ENCODE peak calls at places on chromosomes 11 and 22, in ten cellular contexts. One of them, this sample, is unnamed.

GRCh38 chr11:1222491-1223345 is at the start of gene MUC5B:
- DNase-seq in stimulated activated CD4-positive, alpha-beta T cell treated with anti-CD3 and anti-CD28 coated beads, Interleukin-2, amount 100 ng/mL, for 48 hours: no peak
- DNase-seq in activated naive CD4-positive, alpha-beta T cell treated with Interleukin-2 at 50 U/mL for 16 hours: no peak
- DNase-seq in A549: peak; percentile 83
- DNase-seq in AG09319: no peak
- DNase-seq in lung microvascular endothelial cell: peak; percentile 11
- DNase-seq in prostate gland: no peak
- DNase-seq in stimulated activated CD8-positive, alpha-beta memory T cell treated with anti-CD3 and anti-CD28 coated beads, Interleukin-7, amount 100 ng/mL, for 4 hours: no peak
- DNase-seq in HFF-Myc: no peak
- DNase-seq in activated naive CD8-positive, alpha-beta T cell treated with anti-CD3 and anti-CD28 coated beads, Interleukin-2, amount 50 U/mL, for 24 hours: no peak
- DNase-seq in this sample: no peak

GRCh38 chr11:31355131-31355530 is 14.4 kb downstream of the DCDC1 start:
- DNase-seq in stimulated activated CD4-positive, alpha-beta T cell treated with anti-CD3 and anti-CD28 coated beads, Interleukin-2, amount 100 ng/mL, for 48 hours: no peak
- DNase-seq in activated naive CD4-positive, alpha-beta T cell treated with Interleukin-2 at 50 U/mL for 16 hours: no peak
- DNase-seq in A549: no peak
- DNase-seq in AG09319: no peak
- DNase-seq in lung microvascular endothelial cell: peak; percentile 30
- DNase-seq in prostate gland: no peak
- DNase-seq in stimulated activated CD8-positive, alpha-beta memory T cell treated with anti-CD3 and anti-CD28 coated beads, Interleukin-7, amount 100 ng/mL, for 4 hours: no peak
- DNase-seq in HFF-Myc: no peak
- DNase-seq in activated naive CD8-positive, alpha-beta T cell treated with anti-CD3 and anti-CD28 coated beads, Interleukin-2, amount 50 U/mL, for 24 hours: no peak
- DNase-seq in this sample: no peak

GRCh38 chr11:267491-267994 is 10.7 kb upstream of the NLRP6 start:
- DNase-seq in stimulated activated CD4-positive, alpha-beta T cell treated with anti-CD3 and anti-CD28 coated beads, Interleukin-2, amount 100 ng/mL, for 48 hours: peak; percentile 39
- DNase-seq in activated naive CD4-positive, alpha-beta T cell treated with Interleukin-2 at 50 U/mL for 16 hours: peak; percentile 47
- DNase-seq in A549: peak; percentile 61
- DNase-seq in AG09319: no peak
- DNase-seq in lung microvascular endothelial cell: no peak
- DNase-seq in prostate gland: peak; percentile 46
- DNase-seq in stimulated activated CD8-positive, alpha-beta memory T cell treated with anti-CD3 and anti-CD28 coated beads, Interleukin-7, amount 100 ng/mL, for 4 hours: no peak
- DNase-seq in HFF-Myc: no peak
- DNase-seq in activated naive CD8-positive, alpha-beta T cell treated with anti-CD3 and anti-CD28 coated beads, Interleukin-2, amount 50 U/mL, for 24 hours: peak; percentile 73
- DNase-seq in this sample: peak; percentile 83

GRCh38 chr11:129313588-129314288 is 61.9 kb upstream of the BARX2 start:
- DNase-seq in stimulated activated CD4-positive, alpha-beta T cell treated with anti-CD3 and anti-CD28 coated beads, Interleukin-2, amount 100 ng/mL, for 48 hours: no peak
- DNase-seq in activated naive CD4-positive, alpha-beta T cell treated with Interleukin-2 at 50 U/mL for 16 hours: no peak
- DNase-seq in A549: no peak
- DNase-seq in AG09319: peak; percentile 30
- DNase-seq in lung microvascular endothelial cell: no peak
- DNase-seq in prostate gland: no peak
- DNase-seq in stimulated activated CD8-positive, alpha-beta memory T cell treated with anti-CD3 and anti-CD28 coated beads, Interleukin-7, amount 100 ng/mL, for 4 hours: no peak
- DNase-seq in HFF-Myc: no peak
- DNase-seq in activated naive CD8-positive, alpha-beta T cell treated with anti-CD3 and anti-CD28 coated beads, Interleukin-2, amount 50 U/mL, for 24 hours: no peak
- DNase-seq in this sample: no peak

GRCh38 chr11:118497831-118498230 is 29.4 kb upstream of the TTC36 start:
- DNase-seq in stimulated activated CD4-positive, alpha-beta T cell treated with anti-CD3 and anti-CD28 coated beads, Interleukin-2, amount 100 ng/mL, for 48 hours: no peak
- DNase-seq in activated naive CD4-positive, alpha-beta T cell treated with Interleukin-2 at 50 U/mL for 16 hours: no peak
- DNase-seq in A549: no peak
- DNase-seq in AG09319: peak; percentile 18
- DNase-seq in lung microvascular endothelial cell: no peak
- DNase-seq in prostate gland: no peak
- DNase-seq in stimulated activated CD8-positive, alpha-beta memory T cell treated with anti-CD3 and anti-CD28 coated beads, Interleukin-7, amount 100 ng/mL, for 4 hours: no peak
- DNase-seq in HFF-Myc: peak; percentile 87
- DNase-seq in activated naive CD8-positive, alpha-beta T cell treated with anti-CD3 and anti-CD28 coated beads, Interleukin-2, amount 50 U/mL, for 24 hours: no peak
- DNase-seq in this sample: no peak

GRCh38 chr22:47375621-47376321 is 613.3 kb downstream of the TBC1D22A start:
- DNase-seq in stimulated activated CD4-positive, alpha-beta T cell treated with anti-CD3 and anti-CD28 coated beads, Interleukin-2, amount 100 ng/mL, for 48 hours: no peak
- DNase-seq in activated naive CD4-positive, alpha-beta T cell treated with Interleukin-2 at 50 U/mL for 16 hours: no peak
- DNase-seq in A549: no peak
- DNase-seq in AG09319: no peak
- DNase-seq in lung microvascular endothelial cell: no peak
- DNase-seq in prostate gland: no peak
- DNase-seq in stimulated activated CD8-positive, alpha-beta memory T cell treated with anti-CD3 and anti-CD28 coated beads, Interleukin-7, amount 100 ng/mL, for 4 hours: no peak
- DNase-seq in HFF-Myc: no peak
- DNase-seq in activated naive CD8-positive, alpha-beta T cell treated with anti-CD3 and anti-CD28 coated beads, Interleukin-2, amount 50 U/mL, for 24 hours: no peak
- DNase-seq in this sample: no peak

GRCh38 chr22:19132153-19132552 is 1.0 kb downstream of the TSSK2 start:
- DNase-seq in stimulated activated CD4-positive, alpha-beta T cell treated with anti-CD3 and anti-CD28 coated beads, Interleukin-2, amount 100 ng/mL, for 48 hours: no peak
- DNase-seq in activated naive CD4-positive, alpha-beta T cell treated with Interleukin-2 at 50 U/mL for 16 hours: no peak
- DNase-seq in A549: no peak
- DNase-seq in AG09319: no peak
- DNase-seq in lung microvascular endothelial cell: no peak
- DNase-seq in prostate gland: no peak
- DNase-seq in stimulated activated CD8-positive, alpha-beta memory T cell treated with anti-CD3 and anti-CD28 coated beads, Interleukin-7, amount 100 ng/mL, for 4 hours: no peak
- DNase-seq in HFF-Myc: no peak
- DNase-seq in activated naive CD8-positive, alpha-beta T cell treated with anti-CD3 and anti-CD28 coated beads, Interleukin-2, amount 50 U/mL, for 24 hours: no peak
- DNase-seq in this sample: no peak

GRCh38 chr11:76807206-76807875 is 24.2 kb downstream of the TSKU start:
- DNase-seq in stimulated activated CD4-positive, alpha-beta T cell treated with anti-CD3 and anti-CD28 coated beads, Interleukin-2, amount 100 ng/mL, for 48 hours: peak; percentile 70
- DNase-seq in activated naive CD4-positive, alpha-beta T cell treated with Interleukin-2 at 50 U/mL for 16 hours: peak; percentile 69
- DNase-seq in A549: peak; percentile 89
- DNase-seq in AG09319: peak; percentile 60
- DNase-seq in lung microvascular endothelial cell: peak; percentile 90
- DNase-seq in prostate gland: peak; percentile 88
- DNase-seq in stimulated activated CD8-positive, alpha-beta memory T cell treated with anti-CD3 and anti-CD28 coated beads, Interleukin-7, amount 100 ng/mL, for 4 hours: no peak
- DNase-seq in HFF-Myc: peak; percentile 95
- DNase-seq in activated naive CD8-positive, alpha-beta T cell treated with anti-CD3 and anti-CD28 coated beads, Interleukin-2, amount 50 U/mL, for 24 hours: peak; percentile 87
- DNase-seq in this sample: peak; percentile 87